ENCODE peak calls at places on chromosomes 11 and 22, in five cellular contexts. K is transverse colon, V is PC-9, S is GM23248, X is dorsolateral prefrontal cortex. U is an unnamed sample.

GRCh38 chr11:86741489-86742435 is 58.6 kb upstream of the PRSS23 start:
- DNase-seq in K (no peak), V (peak), S (peak), X (no peak), U (no peak)

GRCh38 chr11:84414936-84415335 is 1128.8 kb upstream of the CCDC90B start:
- DNase-seq in K (no peak), V (no peak), S (no peak), X (no peak), U (no peak)

GRCh38 chr11:69233761-69234136 is 60.2 kb upstream of the MYEOV start:
- DNase-seq in K (no peak), V (no peak), S (no peak), X (no peak), U (no peak)

GRCh38 chr11:70744396-70745185 is 346.3 kb downstream of the CTTN start:
- DNase-seq in K (no peak), V (no peak), S (no peak), X (no peak), U (no peak)

GRCh38 chr11:28606930-28607329 is 498.7 kb downstream of the METTL15 start:
- DNase-seq in K (no peak), V (peak), S (no peak), X (no peak), U (no peak)

GRCh38 chr11:42315846-42316245 is 856.4 kb upstream of the LRRC4C start:
- DNase-seq in K (no peak), V (no peak), S (no peak), X (no peak), U (no peak)

GRCh38 chr11:116742104-116742503 is 30.7 kb downstream of the BUD13 start:
- DNase-seq in K (no peak), V (no peak), S (peak), X (no peak), U (no peak)

GRCh38 chr11:8327761-8328192 is 64.1 kb upstream of the LMO1 start:
- DNase-seq in K (no peak), V (no peak), S (no peak), X (no peak), U (no peak)

GRCh38 chr11:117520201-117520600 is 192.5 kb downstream of the CEP164 start:
- DNase-seq in K (no peak), V (no peak), S (peak), X (no peak), U (no peak)

GRCh38 chr22:38540731-38541130 is 29.3 kb downstream of the DMC1 start:
- DNase-seq in K (no peak), V (no peak), S (no peak), X (no peak), U (no peak)

GRCh38 chr22:20243545-20244249 is 24.4 kb downstream of the RTN4R start:
- DNase-seq in K (peak), V (peak), S (peak), X (peak), U (peak)

GRCh38 chr22:29813563-29813962 is 24.5 kb downstream of the ASCC2 start:
- DNase-seq in K (no peak), V (no peak), S (no peak), X (no peak), U (no peak)

GRCh38 chr22:44182591-44183588 is 2.2 kb downstream of the PARVG start:
- DNase-seq in K (peak), V (no peak), S (no peak), X (no peak), U (no peak)

GRCh38 chr22:19708323-19709011 is 5.8 kb upstream of the SEPTIN5 start:
- DNase-seq in K (no peak), V (no peak), S (no peak), X (no peak), U (no peak)

GRCh38 chr11:8809605-8810272 is 101.2 kb upstream of the AKIP1 start:
- DNase-seq in K (no peak), V (no peak), S (peak), X (no peak), U (no peak)

GRCh38 chr11:118602331-118602730 is 5.1 kb upstream of the PHLDB1 start:
- DNase-seq in K (no peak), V (no peak), S (no peak), X (no peak), U (no peak)

GRCh38 chr11:88345408-88345807 is 7.9 kb upstream of the CTSC start:
- DNase-seq in K (no peak), V (no peak), S (peak), X (no peak), U (no peak)

GRCh38 chr11:7899418-7899817 is 31.6 kb downstream of the OR10A6 start:
- DNase-seq in K (no peak), V (peak), S (no peak), X (no peak), U (no peak)

GRCh38 chr11:43644626-43645299 is 35.8 kb upstream of the HSD17B12 start:
- DNase-seq in K (peak), V (no peak), S (peak), X (no peak), U (no peak)

GRCh38 chr22:43955883-43956286 is 643 bp downstream of the SAMM50 start:
- DNase-seq in K (no peak), V (no peak), S (peak), X (no peak), U (no peak)

GRCh38 chr11:102229510-102230119 is 87.7 kb upstream of the BIRC3 start:
- DNase-seq in K (no peak), V (no peak), S (no peak), X (no peak), U (no peak)

GRCh38 chr11:13118194-13118593 is 109.1 kb downstream of the RASSF10 start:
- DNase-seq in K (no peak), V (peak), S (peak), X (no peak), U (no peak)

GRCh38 chr11:14393889-14394288 is 34.9 kb upstream of the RRAS2 start:
- DNase-seq in K (no peak), V (no peak), S (no peak), X (no peak), U (no peak)

GRCh38 chr11:14396289-14396688 is 37.3 kb upstream of the RRAS2 start:
- DNase-seq in K (no peak), V (no peak), S (no peak), X (no peak), U (no peak)

GRCh38 chr11:14393129-14393528 is 34.1 kb upstream of the RRAS2 start:
- DNase-seq in K (no peak), V (no peak), S (no peak), X (no peak), U (no peak)

GRCh38 chr11:14399087-14399486 is 40.1 kb upstream of the RRAS2 start:
- DNase-seq in K (no peak), V (no peak), S (no peak), X (no peak), U (no peak)
- H3K27ac ChIP-seq in K (no peak), V (no peak), S (no peak), X (no peak), U (no peak)

GRCh38 chr22:41204992-41205900 is at the start of gene L3MBTL2:
- DNase-seq in K (peak), V (peak), S (peak), X (peak), U (peak)
- H3K27ac ChIP-seq in K (peak), V (peak), S (peak), X (peak), U (peak)

GRCh38 chr11:72737341-72737740 is 14.9 kb downstream of the ARAP1 start:
- DNase-seq in K (no peak), V (no peak), S (no peak), X (no peak), U (no peak)
- H3K27ac ChIP-seq in K (peak), V (peak), S (peak), X (no peak), U (peak)

GRCh38 chr11:96097844-96098421 is 174.0 kb upstream of the MTMR2 start:
- DNase-seq in K (peak), V (no peak), S (peak), X (no peak), U (no peak)
- H3K27ac ChIP-seq in K (peak), V (peak), S (peak), X (no peak), U (no peak)

DNA sequence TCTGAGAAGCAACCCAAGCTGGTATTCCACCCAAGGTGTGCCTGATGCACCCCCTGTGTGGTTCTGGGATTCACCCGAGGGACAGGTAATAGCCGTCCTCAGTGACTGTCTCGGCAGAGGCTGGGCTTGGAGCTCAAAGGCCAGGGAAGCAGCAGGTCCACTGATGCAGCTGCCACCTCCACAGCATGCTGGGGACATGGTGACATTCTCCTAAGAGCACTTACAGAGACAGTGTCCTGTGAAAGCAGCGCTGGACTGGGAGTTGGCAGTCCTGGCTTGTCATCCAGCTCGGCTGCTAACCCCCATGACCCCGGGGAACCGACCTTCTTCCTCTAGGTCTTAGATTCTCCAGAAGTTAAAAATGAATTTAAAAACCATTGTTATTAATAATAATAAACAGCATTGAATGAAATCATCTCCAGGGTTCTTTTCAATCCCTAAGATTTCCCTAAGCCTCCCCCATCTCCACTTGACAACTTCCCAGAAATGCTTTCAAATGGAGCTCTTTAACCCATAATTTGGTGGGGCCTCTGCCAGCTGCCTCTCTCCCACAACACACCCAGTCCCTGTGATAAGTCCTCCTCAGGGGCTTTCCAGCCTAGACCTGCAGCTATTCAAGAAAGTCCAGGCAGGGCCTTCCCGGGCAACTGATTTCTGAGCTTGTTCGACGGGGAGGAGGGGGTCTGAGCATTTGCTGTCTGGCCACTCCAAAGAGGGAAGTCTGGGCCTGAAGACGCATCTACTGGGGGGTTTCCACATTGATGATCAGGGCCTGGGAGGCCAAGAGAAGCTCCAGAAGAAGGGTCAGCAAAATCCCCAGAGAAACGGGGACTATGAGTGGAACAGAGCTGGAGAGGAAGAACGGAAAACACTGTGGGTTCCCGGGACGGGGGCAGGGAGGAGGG is 72.6 kb downstream of the RPUSD4 start:
- DNase-seq in K (no peak), V (no peak), S (no peak), X (no peak), U (no peak)
- H3K27ac ChIP-seq in K (peak), V (no peak), S (no peak), X (no peak), U (no peak)

DNA sequence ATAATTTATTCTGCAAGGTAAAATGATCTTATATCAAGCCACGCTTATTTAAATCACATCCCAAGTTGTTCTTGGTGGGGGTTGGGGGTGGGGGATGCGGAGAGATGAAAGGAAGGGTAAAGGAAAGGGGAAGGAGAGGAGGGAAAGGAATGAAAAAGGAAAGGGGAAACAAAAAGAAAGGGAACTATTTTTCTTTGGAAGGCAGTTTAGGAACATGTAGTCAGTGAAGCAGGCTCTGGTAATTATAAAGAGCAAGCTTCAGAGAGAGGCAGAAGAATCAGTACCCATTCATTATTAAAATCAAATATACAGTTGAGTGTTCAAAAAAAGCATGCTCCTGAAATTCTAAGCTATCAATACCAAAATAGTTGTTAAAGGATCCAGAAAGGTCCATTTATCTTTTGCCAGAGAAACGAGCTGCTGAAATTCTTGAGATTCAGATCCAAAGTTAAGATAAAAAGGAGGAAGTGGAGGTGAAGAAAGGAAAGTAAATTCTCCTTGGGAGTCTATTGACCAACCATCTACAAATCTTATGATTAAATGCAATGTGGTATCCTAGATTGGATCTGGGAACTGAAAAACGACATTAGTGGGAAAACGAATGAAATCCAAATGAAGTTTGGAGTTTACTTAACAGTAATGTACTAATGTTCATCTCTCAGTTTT is 107.4 kb downstream of the SGSM3 start:
- DNase-seq in K (no peak), V (no peak), S (no peak), X (no peak), U (no peak)
- H3K27ac ChIP-seq in K (no peak), V (peak), S (no peak), X (no peak), U (no peak)

DNA sequence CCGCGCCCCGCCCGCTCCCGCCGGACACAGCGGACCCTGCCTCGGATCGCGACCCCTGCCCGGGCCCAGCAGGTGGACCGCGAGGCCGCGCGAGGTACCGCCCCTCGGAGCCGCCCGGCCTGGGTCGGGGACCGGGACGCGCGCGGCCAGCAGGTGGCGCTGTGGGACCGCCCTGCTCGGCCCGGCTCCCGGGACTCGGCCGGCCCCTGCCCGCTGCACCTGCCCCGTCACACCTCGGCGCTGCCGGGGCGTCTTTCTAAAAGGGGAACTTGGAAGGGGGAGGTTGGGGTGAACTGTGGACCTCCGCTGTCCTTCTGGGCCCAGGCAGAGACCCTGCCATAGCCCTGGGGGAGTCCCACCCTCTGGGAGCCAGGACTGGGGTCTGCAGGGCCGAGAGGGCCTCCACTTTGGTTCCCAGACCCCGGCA is 11.1 kb downstream of the CRELD2 start:
- DNase-seq in K (peak), V (peak), S (peak), X (no peak), U (peak)
- H3K27ac ChIP-seq in K (no peak), V (no peak), S (no peak), X (no peak), U (no peak)

GRCh38 chr11:111634981-111635705 is 32.9 kb downstream of the SIK2 start:
- DNase-seq in K (no peak), V (no peak), S (peak), X (no peak), U (no peak)

GRCh38 chr11:111637885-111638284 is 35.6 kb downstream of the SIK2 start:
- DNase-seq in K (no peak), V (no peak), S (no peak), X (no peak), U (no peak)

GRCh38 chr11:111633248-111633647 is 31.0 kb downstream of the SIK2 start:
- DNase-seq in K (no peak), V (no peak), S (no peak), X (no peak), U (no peak)

GRCh38 chr11:111633756-111634362 is 31.6 kb downstream of the SIK2 start:
- DNase-seq in K (no peak), V (no peak), S (peak), X (no peak), U (no peak)

GRCh38 chr11:111635706-111636045 is 33.4 kb downstream of the SIK2 start:
- DNase-seq in K (peak), V (no peak), S (peak), X (peak), U (peak)
- H3K27ac ChIP-seq in K (peak), V (no peak), S (peak), X (peak), U (peak)

DNA sequence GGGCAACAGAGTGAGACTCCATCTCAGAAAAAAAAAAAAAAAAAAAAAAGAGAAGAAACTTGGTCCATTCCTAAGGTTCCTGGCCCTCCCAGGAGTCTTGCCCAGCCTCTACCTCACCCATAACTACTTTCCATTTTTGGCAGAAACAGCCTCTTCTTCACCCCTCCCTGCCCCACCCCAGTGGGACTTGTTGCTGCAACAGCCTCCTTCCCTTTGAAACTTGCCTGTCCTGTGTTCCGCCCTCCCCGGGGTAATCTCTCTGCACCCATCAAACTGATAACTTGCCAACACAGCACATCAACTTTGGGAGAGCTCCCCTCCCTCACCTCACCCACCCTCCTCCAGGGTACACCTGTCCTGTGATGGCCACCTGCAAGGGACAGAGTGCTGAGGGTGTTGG is 10.0 kb upstream of the FAM83F start:
- DNase-seq in K (no peak), V (no peak), S (no peak), X (no peak), U (no peak)
- H3K27ac ChIP-seq in K (no peak), V (no peak), S (no peak), X (no peak), U (no peak)

GRCh38 chr11:34173050-34173449 is 67.6 kb downstream of the NAT10 start:
- DNase-seq in K (no peak), V (no peak), S (no peak), X (no peak), U (no peak)
- H3K27ac ChIP-seq in K (no peak), V (no peak), S (no peak), X (no peak), U (no peak)

U was measured in substantia nigra.